ENCODE peak calls at places on chromosomes 3 and 15, in nine cellular contexts. K, F, P, S, D, B, X, Y and Z are unnamed samples.

GRCh38 chr3:190458040-190458439 is 8.3 kb upstream of the TMEM207 start:
- DNase-seq in X (no peak), F (no peak), P (peak; percentile 8), S (no peak), K (no peak), Y (peak; percentile 23), B (no peak), D (no peak), Z (no peak)

GRCh38 chr3:71616571-71617021 is 33.1 kb upstream of the FOXP1 start:
- DNase-seq in D (no peak), B (no peak), K (no peak), X (no peak), P (no peak), S (peak; percentile 50), F (no peak), Y (no peak), Z (no peak)

GRCh38 chr15:80609512-80609946 is 85.6 kb upstream of the ABHD17C start:
- DNase-seq in P (peak; percentile 51), B (no peak), X (no peak), Y (peak; percentile 69), F (no peak), S (no peak), D (peak; percentile 49), K (no peak), Z (no peak)

GRCh38 chr3:120506076-120506827 is 55.5 kb upstream of the FSTL1 start:
- DNase-seq in Y (no peak), P (peak; percentile 79), S (no peak), F (no peak), X (no peak), K (no peak), D (no peak), B (no peak), Z (no peak)

GRCh38 chr15:52421029-52421428 is 107.7 kb downstream of the MYO5A start:
- DNase-seq in D (no peak), B (no peak), K (no peak), S (no peak), X (no peak), Y (no peak), P (no peak), F (no peak), Z (no peak)

GRCh38 chr15:91855684-91856553 is 2.4 kb downstream of the SLCO3A1 start:
- DNase-seq in D (peak; percentile 65), B (no peak), F (no peak), X (no peak), Y (no peak), S (peak; percentile 64), P (no peak), K (peak; percentile 9), Z (peak; percentile 19)

GRCh38 chr3:64939747-64940450 is 252.1 kb upstream of the ADAMTS9 start:
- DNase-seq in B (no peak), K (no peak), S (no peak), F (no peak), D (no peak), Y (no peak), P (no peak), X (no peak), Z (no peak)

GRCh38 chr3:188124184-188124583 is 29.8 kb upstream of the LPP start:
- DNase-seq in P (peak; percentile 68), F (no peak), D (no peak), Y (peak; percentile 13), K (no peak), S (no peak), X (no peak), B (no peak), Z (no peak)

GRCh38 chr15:48893311-48893710 is 15.4 kb downstream of the EID1 start:
- DNase-seq in P (no peak), X (no peak), K (no peak), Y (no peak), D (no peak), S (no peak), F (no peak), B (no peak), Z (no peak)

GRCh38 chr3:71392277-71392676 is 191.3 kb downstream of the FOXP1 start:
- DNase-seq in F (no peak), K (no peak), B (no peak), P (no peak), X (no peak), S (no peak), D (no peak), Y (no peak), Z (no peak)

GRCh38 chr15:74302821-74303359 is 64.6 kb downstream of the CYP11A1 start:
- DNase-seq in S (peak; percentile 66), D (peak; percentile 53), X (no peak), Y (peak; percentile 50), P (no peak), K (no peak), B (no peak), F (no peak), Z (no peak)

GRCh38 chr15:68080783-68081182 is 26.7 kb downstream of the PIAS1 start:
- DNase-seq in P (no peak), F (no peak), B (no peak), K (no peak), S (no peak), X (no peak), D (no peak), Y (no peak), Z (no peak)

GRCh38 chr3:188179006-188179966 is 25.3 kb downstream of the LPP start:
- DNase-seq in X (no peak), P (peak; percentile 94), K (no peak), B (no peak), S (no peak), F (no peak), D (no peak), Y (no peak), Z (no peak)

GRCh38 chr3:184399410-184399809 is 19.6 kb downstream of the CHRD start:
- DNase-seq in D (no peak), X (no peak), K (no peak), Y (peak; percentile 91), B (peak; percentile 77), F (peak; percentile 90), S (peak; percentile 43), P (peak; percentile 95), Z (no peak)

GRCh38 chr15:88617031-88617722 is 4.0 kb upstream of the AEN start:
- DNase-seq in B (peak; percentile 7), F (no peak), P (no peak), D (no peak), S (no peak), K (no peak), Y (no peak), X (no peak), Z (no peak)

GRCh38 chr15:65101891-65102708 is 12.9 kb downstream of the UBAP1L start:
- DNase-seq in S (no peak), F (no peak), Y (no peak), P (no peak), D (no peak), B (no peak), K (no peak), X (no peak), Z (no peak)

GRCh38 chr3:10551821-10552630 is 46.6 kb upstream of the ATP2B2 start:
- DNase-seq in D (peak; percentile 87), K (no peak), Y (peak; percentile 21), F (peak; percentile 69), S (peak; percentile 91), X (peak; percentile 89), P (peak; percentile 82), B (peak; percentile 61), Z (peak; percentile 77)

GRCh38 chr15:73375755-73376305 is 7.1 kb upstream of the HCN4 start:
- DNase-seq in Y (no peak), B (no peak), K (no peak), D (no peak), X (no peak), P (no peak), S (no peak), F (no peak), Z (no peak)

GRCh38 chr3:56799251-56799882 is 2.4 kb downstream of the ARHGEF3 start:
- DNase-seq in D (peak; percentile 30), K (peak; percentile 15), X (peak; percentile 25), P (peak; percentile 60), B (no peak), F (no peak), Y (peak; percentile 82), S (no peak), Z (no peak)

GRCh38 chr3:127820221-127820870 is 2.0 kb downstream of the MGLL start:
- DNase-seq in D (no peak), F (no peak), S (no peak), Y (peak; percentile 14), K (no peak), B (no peak), P (peak; percentile 6), X (no peak), Z (no peak)

GRCh38 chr3:17088602-17089313 is 204.0 kb downstream of the PLCL2 start:
- DNase-seq in P (no peak), B (no peak), F (no peak), K (no peak), S (peak; percentile 51), D (no peak), X (peak; percentile 24), Y (no peak), Z (no peak)

GRCh38 chr3:37443363-37444035 is 269.1 kb upstream of the LRRFIP2 start:
- DNase-seq in D (peak; percentile 10), B (no peak), F (no peak), S (no peak), P (no peak), K (no peak), Y (no peak), X (no peak), Z (no peak)

GRCh38 chr3:38028621-38029361 is 651 bp downstream of the PLCD1 start:
- DNase-seq in D (no peak), Y (no peak), P (no peak), K (peak; percentile 31), B (no peak), F (no peak), S (no peak), X (no peak), Z (peak; percentile 49)

GRCh38 chr15:81097893-81098280 is 36.2 kb upstream of the CFAP161 start:
- DNase-seq in D (no peak), P (peak; percentile 14), X (no peak), B (no peak), K (no peak), S (no peak), F (no peak), Y (peak; percentile 26), Z (no peak)

GRCh38 chr15:66961901-66962300 is 103.5 kb upstream of the SMAD3 start:
- DNase-seq in D (no peak), P (no peak), X (no peak), Y (no peak), F (no peak), S (no peak), B (no peak), K (no peak), Z (no peak)